ENCODE peak calls at places on chromosomes 7 and 10, in six cellular contexts. X, R, S, F, N and I are unnamed samples.
A peak's percentile ranks its signal among the peaks of the same experiment; 100 is the strongest.

GRCh38 chr10:44417761-44418160 is 32.9 kb upstream of the CXCL12 start:
- DNase-seq in R (no peak), N (no peak), S (no peak), F (peak; percentile 72), X (no peak), I (no peak)

GRCh38 chr7:141393056-141393455 is 158.2 kb upstream of the AGK start:
- DNase-seq in X (no peak), N (no peak), S (no peak), R (no peak), F (no peak), I (no peak)

GRCh38 chr7:18890134-18890533 is 227.3 kb downstream of the TWIST1 start:
- DNase-seq in R (no peak), F (no peak), S (no peak), N (no peak), X (no peak), I (no peak)

GRCh38 chr10:100020161-100020882 is 10.6 kb upstream of the DNMBP start:
- DNase-seq in X (peak; percentile 87), R (no peak), F (no peak), S (peak; percentile 86), N (no peak), I (no peak)

GRCh38 chr10:88027570-88027969 is 164.1 kb downstream of the PTEN start:
- DNase-seq in S (no peak), N (peak; percentile 16), X (peak; percentile 37), R (no peak), F (no peak), I (no peak)

GRCh38 chr10:51895209-51895608 is 195.8 kb upstream of the CSTF2T start:
- DNase-seq in S (no peak), F (peak; percentile 93), R (no peak), N (no peak), X (no peak), I (peak; percentile 59)

GRCh38 chr7:112596260-112596659 is 115.5 kb downstream of the LSMEM1 start:
- DNase-seq in X (no peak), R (no peak), F (no peak), N (no peak), S (no peak), I (no peak)

GRCh38 chr10:103514244-103514643 is 20.7 kb downstream of the NEURL1 start:
- DNase-seq in X (no peak), R (no peak), S (no peak), F (no peak), N (no peak), I (no peak)

GRCh38 chr10:60573342-60573741 is 183.7 kb upstream of the ANK3 start:
- DNase-seq in N (no peak), S (no peak), R (no peak), X (no peak), F (no peak), I (no peak)

GRCh38 chr7:121447939-121448338 is 51.8 kb upstream of the FAM3C start:
- DNase-seq in N (no peak), R (no peak), F (no peak), X (no peak), S (no peak), I (no peak)

GRCh38 chr10:122276611-122277205 is 5.6 kb downstream of the BTBD16 start:
- DNase-seq in N (no peak), S (peak; percentile 71), X (no peak), F (no peak), R (peak; percentile 21), I (no peak)

GRCh38 chr10:103273026-103273425 is 3.9 kb upstream of the INA start:
- DNase-seq in X (no peak), R (no peak), S (peak; percentile 90), F (no peak), N (no peak), I (peak; percentile 5)

GRCh38 chr7:29310625-29311024 is 116.0 kb downstream of the CHN2 start:
- DNase-seq in F (no peak), R (no peak), N (no peak), X (no peak), S (no peak), I (no peak)

GRCh38 chr10:5895804-5896203 is 5.8 kb downstream of the FBH1 start:
- DNase-seq in S (no peak), F (no peak), X (peak; percentile 45), R (peak; percentile 10), N (peak; percentile 36), I (no peak)

GRCh38 chr10:5897504-5897903 is 7.5 kb downstream of the FBH1 start:
- DNase-seq in X (no peak), F (no peak), S (no peak), R (peak; percentile 24), N (no peak), I (no peak)

GRCh38 chr10:5898163-5898562 is 8.1 kb downstream of the FBH1 start:
- DNase-seq in S (no peak), X (no peak), N (no peak), F (no peak), R (peak; percentile 3), I (no peak)

GRCh38 chr10:5896208-5896607 is 6.2 kb downstream of the FBH1 start:
- DNase-seq in S (no peak), N (no peak), F (no peak), X (no peak), R (peak; percentile 5), I (no peak)

GRCh38 chr10:5896765-5897340 is 6.8 kb downstream of the FBH1 start:
- DNase-seq in X (no peak), S (no peak), R (peak; percentile 5), N (no peak), F (no peak), I (no peak)
- TF ChIP-seq EP300 in X (no peak), S (no peak), R (no peak), N (no peak), F (no peak), I (no peak)

DNA sequence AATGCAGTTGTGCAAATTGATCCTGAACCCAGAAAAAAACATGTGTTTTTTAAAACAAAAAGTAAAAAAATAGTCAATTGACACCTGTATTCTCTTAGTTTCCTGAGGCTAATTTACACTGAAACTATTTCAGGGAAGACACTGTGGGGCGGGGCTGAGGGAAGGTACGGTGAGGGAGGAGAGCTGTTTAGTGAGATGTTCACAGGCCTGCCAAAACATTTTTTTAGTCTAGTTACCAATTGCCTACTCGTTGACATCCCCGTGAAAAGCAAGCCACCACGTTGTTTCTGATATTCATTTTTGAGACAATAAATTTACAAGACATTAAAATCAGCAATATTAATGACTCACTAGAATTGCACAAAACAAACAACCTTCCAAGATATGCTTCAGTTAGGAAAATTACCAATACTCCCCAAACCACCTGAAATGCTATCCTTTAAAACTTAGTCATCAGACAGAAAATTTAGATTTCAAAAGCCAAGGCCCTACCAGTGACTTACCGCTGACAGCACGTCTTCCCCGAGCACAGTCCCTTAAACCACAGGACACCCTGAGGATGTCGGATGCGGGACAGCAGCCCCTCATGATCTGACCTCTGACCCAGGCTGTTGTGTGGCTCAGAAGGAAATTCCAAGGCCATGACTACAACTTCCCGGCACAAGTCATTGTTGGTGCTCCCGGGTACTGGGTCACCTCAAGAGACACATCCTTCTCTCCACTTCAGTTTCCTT is 279.2 kb downstream of the PRPF18 start:
- DNase-seq in R (no peak), X (no peak), F (no peak), N (no peak), S (peak; percentile 69), I (no peak)
- H3K27ac ChIP-seq in R (no peak overlapping the region), X (no peak overlapping the region), F (peak overlapping the region; percentile 51), N (no peak overlapping the region), S (peak overlapping the region; percentile 77), I (peak overlapping the region; percentile 51)

GRCh38 chr7:129498021-129498420 is 4.3 kb upstream of the SMKR1 start:
- DNase-seq in R (no peak), X (no peak), S (no peak), F (no peak), N (no peak), I (no peak)

GRCh38 chr7:129496653-129497052 is 5.7 kb upstream of the SMKR1 start:
- DNase-seq in F (no peak), R (no peak), X (no peak), S (no peak), N (no peak), I (no peak)

GRCh38 chr7:129499915-129500463 is 2.3 kb upstream of the SMKR1 start:
- DNase-seq in R (no peak), S (no peak), X (peak; percentile 26), F (no peak), N (no peak), I (no peak)

GRCh38 chr7:129495987-129496386 is 6.3 kb upstream of the SMKR1 start:
- DNase-seq in F (no peak), S (no peak), N (no peak), X (no peak), R (no peak), I (no peak)

GRCh38 chr7:129497156-129497555 is 5.2 kb upstream of the SMKR1 start:
- DNase-seq in N (no peak), R (no peak), X (no peak), F (no peak), S (no peak), I (no peak)
- TF ChIP-seq POLR2A in N (no peak), R (no peak), X (no peak), F (no peak), S (no peak), I (no peak)

GRCh38 chr10:124306922-124307371 is 111.8 kb downstream of the OAT start:
- DNase-seq in N (no peak), S (no peak), X (no peak), R (no peak), F (no peak), I (no peak)
- TF ChIP-seq EP300 in N (no peak), S (no peak), X (no peak), R (no peak), F (no peak), I (peak; percentile 33)

GRCh38 chr10:55822096-55822495 is 539.0 kb downstream of the ZWINT start:
- DNase-seq in N (no peak), S (no peak), X (no peak), F (no peak), R (no peak), I (no peak)
- H3K27ac ChIP-seq in N (no peak overlapping the region), S (no peak overlapping the region), X (no peak overlapping the region), F (no peak overlapping the region), R (no peak overlapping the region), I (no peak overlapping the region)

DNA sequence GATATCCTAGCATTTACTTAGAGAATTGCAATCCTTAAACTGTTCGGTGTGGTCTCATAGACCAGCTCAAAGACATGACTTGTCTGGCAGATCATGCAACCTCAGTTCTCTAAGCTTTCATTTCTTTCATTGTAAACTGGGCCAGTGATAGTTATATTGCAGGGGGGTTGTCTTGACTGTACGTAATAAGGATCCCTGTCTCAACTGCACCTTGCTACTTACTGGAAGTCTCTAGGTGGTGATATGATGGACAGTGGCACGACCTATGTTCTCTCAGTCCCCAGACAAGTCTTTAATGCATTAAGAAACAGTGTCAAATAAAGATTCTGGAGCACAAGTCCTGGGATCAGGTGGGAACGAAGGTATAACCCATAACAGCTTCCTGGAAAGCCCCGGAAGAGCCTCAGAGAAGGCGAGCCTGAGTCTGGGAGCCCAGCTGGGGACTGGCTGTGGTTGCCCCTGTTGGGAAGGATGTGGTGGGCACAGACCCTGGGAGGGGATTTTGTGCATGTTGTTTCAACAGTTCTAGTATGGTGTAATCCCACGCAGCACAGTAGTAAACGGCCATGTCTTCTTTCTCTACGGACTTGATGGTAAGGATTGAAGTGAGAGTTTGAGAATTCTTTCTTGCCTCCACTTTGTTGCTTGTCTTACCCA is 26.0 kb upstream of the TARP start:
- DNase-seq in X (no peak), R (no peak), N (no peak), S (no peak), F (no peak), I (no peak)
- TF ChIP-seq POLR2A in X (no peak), R (no peak), N (no peak), S (no peak), F (no peak), I (no peak)